ENCODE peak calls at places on chromosome 1, in nine cellular contexts. One of them, this sample, is unnamed.

GRCh38 chr1:70063861-70064260 is 141.5 kb downstream of the LRRC40 start:
- DNase-seq in uterus: no peak
- DNase-seq in ascending aorta: no peak
- DNase-seq in fibroblast of lung: no peak
- DNase-seq in psoas muscle: no peak
- DNase-seq in tibial artery: no peak
- DNase-seq in stomach: no peak
- DNase-seq in transverse colon: no peak
- DNase-seq in thoracic aorta: no peak
- DNase-seq in this sample: no peak

GRCh38 chr1:92503043-92503925 is 16.6 kb upstream of the GFI1 start:
- DNase-seq in uterus: no peak
- DNase-seq in ascending aorta: no peak
- DNase-seq in fibroblast of lung: no peak
- DNase-seq in psoas muscle: no peak
- DNase-seq in tibial artery: no peak
- DNase-seq in stomach: no peak
- DNase-seq in transverse colon: no peak
- DNase-seq in thoracic aorta: no peak
- DNase-seq in this sample: no peak

GRCh38 chr1:229410692-229411433 is 23.0 kb downstream of the ACTA1 start:
- DNase-seq in uterus: peak; percentile 70
- DNase-seq in ascending aorta: peak; percentile 47
- DNase-seq in fibroblast of lung: peak; percentile 64
- DNase-seq in psoas muscle: peak; percentile 81
- DNase-seq in tibial artery: peak; percentile 89
- DNase-seq in stomach: peak; percentile 71
- DNase-seq in transverse colon: peak; percentile 46
- DNase-seq in thoracic aorta: peak; percentile 56
- DNase-seq in this sample: no peak

GRCh38 chr1:87111659-87112339 is 197.4 kb downstream of the HS2ST1 start:
- DNase-seq in uterus: no peak
- DNase-seq in ascending aorta: no peak
- DNase-seq in fibroblast of lung: no peak
- DNase-seq in psoas muscle: no peak
- DNase-seq in tibial artery: no peak
- DNase-seq in stomach: no peak
- DNase-seq in transverse colon: no peak
- DNase-seq in thoracic aorta: no peak
- DNase-seq in this sample: no peak

GRCh38 chr1:248872752-248873408 is 14.0 kb upstream of the ZNF692 start:
- DNase-seq in uterus: peak; percentile 60
- DNase-seq in ascending aorta: no peak
- DNase-seq in fibroblast of lung: peak; percentile 76
- DNase-seq in psoas muscle: peak; percentile 60
- DNase-seq in tibial artery: peak; percentile 79
- DNase-seq in stomach: peak; percentile 51
- DNase-seq in transverse colon: peak; percentile 66
- DNase-seq in thoracic aorta: no peak
- DNase-seq in this sample: no peak

GRCh38 chr1:223520200-223520599 is 127.0 kb downstream of the CCDC185 start:
- DNase-seq in uterus: no peak
- DNase-seq in ascending aorta: no peak
- DNase-seq in fibroblast of lung: no peak
- DNase-seq in psoas muscle: no peak
- DNase-seq in tibial artery: no peak
- DNase-seq in stomach: no peak
- DNase-seq in transverse colon: no peak
- DNase-seq in thoracic aorta: no peak
- DNase-seq in this sample: no peak

GRCh38 chr1:17826165-17826488 is 71.0 kb downstream of the ACTL8 start:
- DNase-seq in uterus: peak; percentile 17
- DNase-seq in ascending aorta: no peak
- DNase-seq in fibroblast of lung: peak; percentile 27
- DNase-seq in psoas muscle: peak; percentile 59
- DNase-seq in tibial artery: peak; percentile 67
- DNase-seq in stomach: peak; percentile 27
- DNase-seq in transverse colon: peak; percentile 61
- DNase-seq in thoracic aorta: no peak
- DNase-seq in this sample: no peak

GRCh38 chr1:198500026-198500425 is 40.5 kb downstream of the ATP6V1G3 start:
- DNase-seq in uterus: no peak
- DNase-seq in ascending aorta: no peak
- DNase-seq in fibroblast of lung: no peak
- DNase-seq in psoas muscle: no peak
- DNase-seq in tibial artery: no peak
- DNase-seq in stomach: no peak
- DNase-seq in transverse colon: no peak
- DNase-seq in thoracic aorta: no peak
- DNase-seq in this sample: no peak

GRCh38 chr1:206581571-206581981 is 30.7 kb downstream of the EIF2D start:
- DNase-seq in uterus: no peak
- DNase-seq in ascending aorta: peak; percentile 25
- DNase-seq in fibroblast of lung: no peak
- DNase-seq in psoas muscle: no peak
- DNase-seq in tibial artery: peak; percentile 73
- DNase-seq in stomach: no peak
- DNase-seq in transverse colon: peak; percentile 54
- DNase-seq in thoracic aorta: no peak
- DNase-seq in this sample: no peak

GRCh38 chr1:67856921-67857320 is 23.7 kb upstream of the GNG12 start:
- DNase-seq in uterus: no peak
- DNase-seq in ascending aorta: no peak
- DNase-seq in fibroblast of lung: no peak
- DNase-seq in psoas muscle: no peak
- DNase-seq in tibial artery: no peak
- DNase-seq in stomach: no peak
- DNase-seq in transverse colon: no peak
- DNase-seq in thoracic aorta: no peak
- DNase-seq in this sample: no peak

GRCh38 chr1:202101182-202101581 is 21.5 kb upstream of the GPR37L1 start:
- DNase-seq in uterus: no peak
- DNase-seq in ascending aorta: no peak
- DNase-seq in fibroblast of lung: no peak
- DNase-seq in psoas muscle: no peak
- DNase-seq in tibial artery: no peak
- DNase-seq in stomach: peak; percentile 58
- DNase-seq in transverse colon: no peak
- DNase-seq in thoracic aorta: no peak
- DNase-seq in this sample: no peak

GRCh38 chr1:171566467-171566866 is 55.6 kb upstream of the MYOCOS start:
- DNase-seq in uterus: no peak
- DNase-seq in ascending aorta: no peak
- DNase-seq in fibroblast of lung: no peak
- DNase-seq in psoas muscle: no peak
- DNase-seq in tibial artery: no peak
- DNase-seq in stomach: no peak
- DNase-seq in transverse colon: no peak
- DNase-seq in thoracic aorta: no peak
- DNase-seq in this sample: no peak

GRCh38 chr1:171563675-171564074 is 58.4 kb upstream of the MYOCOS start:
- DNase-seq in uterus: no peak
- DNase-seq in ascending aorta: no peak
- DNase-seq in fibroblast of lung: peak; percentile 84
- DNase-seq in psoas muscle: no peak
- DNase-seq in tibial artery: no peak
- DNase-seq in stomach: no peak
- DNase-seq in transverse colon: no peak
- DNase-seq in thoracic aorta: no peak
- DNase-seq in this sample: no peak
- TF ChIP-seq CTCF in uterus: no peak
- TF ChIP-seq CTCF in ascending aorta: no peak
- TF ChIP-seq CTCF in fibroblast of lung: no peak
- TF ChIP-seq CTCF in psoas muscle: no peak
- TF ChIP-seq CTCF in tibial artery: no peak
- TF ChIP-seq CTCF in stomach: no peak
- TF ChIP-seq CTCF in transverse colon: no peak
- TF ChIP-seq CTCF in thoracic aorta: no peak
- TF ChIP-seq CTCF in this sample: no peak

DNA sequence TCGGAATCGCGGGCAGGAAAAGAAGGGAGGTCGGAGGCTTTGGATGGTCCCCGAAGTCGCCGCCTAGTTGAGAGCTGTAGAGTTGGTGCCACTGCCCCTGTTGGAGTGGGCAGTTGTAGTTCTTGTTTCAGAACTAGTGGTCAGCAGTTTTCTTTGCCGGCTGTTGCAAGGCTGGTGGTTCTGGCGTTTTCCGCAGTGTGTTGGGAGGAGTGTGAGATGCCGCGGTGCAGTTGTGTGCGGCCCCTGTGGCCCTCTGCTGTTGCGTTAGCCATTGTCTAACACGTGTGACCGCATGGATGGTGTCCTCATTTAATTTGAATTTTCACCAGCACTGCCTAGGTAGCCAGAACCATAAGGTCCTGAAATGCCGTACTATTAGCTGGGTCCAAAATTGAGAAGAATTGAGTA is 1.4 kb downstream of the ARF1 start:
- DNase-seq in uterus: no peak
- DNase-seq in ascending aorta: no peak
- DNase-seq in fibroblast of lung: peak; percentile 23
- DNase-seq in psoas muscle: peak; percentile 34
- DNase-seq in tibial artery: no peak
- DNase-seq in stomach: no peak
- DNase-seq in transverse colon: no peak
- DNase-seq in thoracic aorta: no peak
- DNase-seq in this sample: no peak
- H3K4me1 ChIP-seq in uterus: peaks cover 47% of the 10 kb centered on the region
- H3K4me1 ChIP-seq in ascending aorta: peaks cover 37% of the 10 kb centered on the region
- H3K4me1 ChIP-seq in fibroblast of lung: peaks cover 21% of the 10 kb centered on the region
- H3K4me1 ChIP-seq in psoas muscle: peaks cover 58% of the 10 kb centered on the region
- H3K4me1 ChIP-seq in tibial artery: no peaks in the 10 kb centered on the region
- H3K4me1 ChIP-seq in stomach: peaks cover 63% of the 10 kb centered on the region
- H3K4me1 ChIP-seq in transverse colon: peaks cover 60% of the 10 kb centered on the region
- H3K4me1 ChIP-seq in thoracic aorta: peaks cover 51% of the 10 kb centered on the region
- H3K4me1 ChIP-seq in this sample: peaks cover 49% of the 10 kb centered on the region

GRCh38 chr1:62370594-62370993 is 51.4 kb upstream of the KANK4 start:
- DNase-seq in uterus: no peak
- DNase-seq in ascending aorta: no peak
- DNase-seq in fibroblast of lung: no peak
- DNase-seq in psoas muscle: no peak
- DNase-seq in tibial artery: no peak
- DNase-seq in stomach: peak; percentile 36
- DNase-seq in transverse colon: no peak
- DNase-seq in thoracic aorta: no peak
- DNase-seq in this sample: no peak

GRCh38 chr1:62368989-62369388 is 49.8 kb upstream of the KANK4 start:
- DNase-seq in uterus: no peak
- DNase-seq in ascending aorta: no peak
- DNase-seq in fibroblast of lung: no peak
- DNase-seq in psoas muscle: no peak
- DNase-seq in tibial artery: no peak
- DNase-seq in stomach: no peak
- DNase-seq in transverse colon: no peak
- DNase-seq in thoracic aorta: no peak
- DNase-seq in this sample: no peak

GRCh38 chr1:62373221-62373620 is 54.0 kb upstream of the KANK4 start:
- DNase-seq in uterus: no peak
- DNase-seq in ascending aorta: no peak
- DNase-seq in fibroblast of lung: no peak
- DNase-seq in psoas muscle: no peak
- DNase-seq in tibial artery: no peak
- DNase-seq in stomach: no peak
- DNase-seq in transverse colon: no peak
- DNase-seq in thoracic aorta: no peak
- DNase-seq in this sample: no peak

GRCh38 chr1:62367005-62367547 is 47.8 kb upstream of the KANK4 start:
- DNase-seq in uterus: no peak
- DNase-seq in ascending aorta: no peak
- DNase-seq in fibroblast of lung: no peak
- DNase-seq in psoas muscle: no peak
- DNase-seq in tibial artery: no peak
- DNase-seq in stomach: no peak
- DNase-seq in transverse colon: no peak
- DNase-seq in thoracic aorta: no peak
- DNase-seq in this sample: no peak

DNA sequence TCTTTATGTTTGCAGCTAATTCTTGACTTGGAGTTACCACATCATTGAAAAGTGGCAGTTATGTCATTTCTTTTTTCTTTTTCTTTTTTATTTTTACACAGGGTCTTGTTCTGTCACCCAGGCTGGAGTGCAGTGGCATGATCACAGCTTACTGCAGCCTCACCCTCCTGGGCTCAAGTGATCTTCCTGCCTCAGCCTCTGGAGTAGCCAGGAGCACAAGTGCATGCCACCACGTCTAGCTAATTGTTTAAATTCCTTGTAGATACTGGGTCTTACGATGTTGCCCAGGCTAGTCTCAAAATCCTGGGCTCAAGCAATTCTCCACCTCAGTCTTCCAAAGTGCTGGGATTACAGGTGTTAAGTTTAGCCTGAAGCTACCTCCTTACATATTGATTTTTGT is 52.1 kb upstream of the KANK4 start:
- DNase-seq in uterus: no peak
- DNase-seq in ascending aorta: no peak
- DNase-seq in fibroblast of lung: no peak
- DNase-seq in psoas muscle: no peak
- DNase-seq in tibial artery: no peak
- DNase-seq in stomach: no peak
- DNase-seq in transverse colon: no peak
- DNase-seq in thoracic aorta: no peak
- DNase-seq in this sample: no peak
- TF ChIP-seq CTCF in uterus: no peak
- TF ChIP-seq CTCF in ascending aorta: no peak
- TF ChIP-seq CTCF in fibroblast of lung: no peak
- TF ChIP-seq CTCF in psoas muscle: no peak
- TF ChIP-seq CTCF in tibial artery: no peak
- TF ChIP-seq CTCF in stomach: no peak
- TF ChIP-seq CTCF in transverse colon: no peak
- TF ChIP-seq CTCF in thoracic aorta: no peak
- TF ChIP-seq CTCF in this sample: no peak

GRCh38 chr1:12146343-12147112 is 20.3 kb upstream of the TNFRSF1B start:
- DNase-seq in uterus: no peak
- DNase-seq in ascending aorta: no peak
- DNase-seq in fibroblast of lung: no peak
- DNase-seq in psoas muscle: no peak
- DNase-seq in tibial artery: no peak
- DNase-seq in stomach: no peak
- DNase-seq in transverse colon: no peak
- DNase-seq in thoracic aorta: no peak
- DNase-seq in this sample: no peak

GRCh38 chr1:12147116-12147753 is 19.6 kb upstream of the TNFRSF1B start:
- DNase-seq in uterus: no peak
- DNase-seq in ascending aorta: no peak
- DNase-seq in fibroblast of lung: no peak
- DNase-seq in psoas muscle: no peak
- DNase-seq in tibial artery: no peak
- DNase-seq in stomach: no peak
- DNase-seq in transverse colon: no peak
- DNase-seq in thoracic aorta: no peak
- DNase-seq in this sample: no peak

GRCh38 chr1:12144236-12144635 is 22.6 kb upstream of the TNFRSF1B start:
- DNase-seq in uterus: no peak
- DNase-seq in ascending aorta: no peak
- DNase-seq in fibroblast of lung: no peak
- DNase-seq in psoas muscle: no peak
- DNase-seq in tibial artery: no peak
- DNase-seq in stomach: no peak
- DNase-seq in transverse colon: peak; percentile 76
- DNase-seq in thoracic aorta: no peak
- DNase-seq in this sample: no peak

GRCh38 chr1:12144969-12145368 is 21.8 kb upstream of the TNFRSF1B start:
- DNase-seq in uterus: no peak
- DNase-seq in ascending aorta: no peak
- DNase-seq in fibroblast of lung: no peak
- DNase-seq in psoas muscle: no peak
- DNase-seq in tibial artery: no peak
- DNase-seq in stomach: no peak
- DNase-seq in transverse colon: no peak
- DNase-seq in thoracic aorta: no peak
- DNase-seq in this sample: no peak

GRCh38 chr1:12145616-12146342 is 21.0 kb upstream of the TNFRSF1B start:
- DNase-seq in uterus: no peak
- DNase-seq in ascending aorta: no peak
- DNase-seq in fibroblast of lung: no peak
- DNase-seq in psoas muscle: no peak
- DNase-seq in tibial artery: no peak
- DNase-seq in stomach: no peak
- DNase-seq in transverse colon: no peak
- DNase-seq in thoracic aorta: no peak
- DNase-seq in this sample: no peak
- H3K4me1 ChIP-seq in uterus: no peaks in the 10 kb centered on the region
- H3K4me1 ChIP-seq in ascending aorta: no peaks in the 10 kb centered on the region
- H3K4me1 ChIP-seq in fibroblast of lung: peaks cover 23% of the 10 kb centered on the region
- H3K4me1 ChIP-seq in psoas muscle: peaks cover 6% of the 10 kb centered on the region
- H3K4me1 ChIP-seq in tibial artery: no peaks in the 10 kb centered on the region
- H3K4me1 ChIP-seq in stomach: peaks cover 42% of the 10 kb centered on the region
- H3K4me1 ChIP-seq in transverse colon: peaks cover 46% of the 10 kb centered on the region
- H3K4me1 ChIP-seq in thoracic aorta: peaks cover 4% of the 10 kb centered on the region
- H3K4me1 ChIP-seq in this sample: no peaks in the 10 kb centered on the region

This sample was measured in keratinocyte.